ENCODE peak calls at places on chromosome 6, in ten cellular contexts. T, J, S, X, G, K, U, A, R and E are unnamed samples.

GRCh38 chr6:46032112-46032998 is 16.7 kb upstream of the CLIC5 start:
- DNase-seq in T (no peak), J (no peak), S (no peak), X (no peak), G (no peak), K (no peak), U (no peak), A (no peak), R (no peak), E (no peak)

GRCh38 chr6:112665815-112666214 is 318.7 kb downstream of the RFPL4B start:
- DNase-seq in T (peak), J (peak), S (no peak), X (peak), G (no peak), K (no peak), U (no peak), A (no peak), R (no peak), E (no peak)

GRCh38 chr6:13015379-13015681 is 298.8 kb downstream of the PHACTR1 start:
- DNase-seq in T (no peak), J (no peak), S (no peak), X (no peak), G (no peak), K (no peak), U (no peak), A (no peak), R (no peak), E (no peak)

GRCh38 chr6:38640216-38640909 is 634 bp upstream of the BTBD9 start:
- DNase-seq in T (no peak), J (no peak), S (no peak), X (no peak), G (no peak), K (no peak), U (peak), A (peak), R (no peak), E (no peak)

GRCh38 chr6:141877275-141877983 is 255.3 kb upstream of the GJE1 start:
- DNase-seq in T (no peak), J (no peak), S (no peak), X (no peak), G (no peak), K (no peak), U (no peak), A (no peak), R (no peak), E (no peak)

GRCh38 chr6:12719017-12719416 is 2.5 kb downstream of the PHACTR1 start:
- DNase-seq in T (no peak), J (no peak), S (no peak), X (no peak), G (no peak), K (no peak), U (no peak), A (no peak), R (no peak), E (no peak)

GRCh38 chr6:17621003-17621402 is 20.9 kb downstream of the FAM8A1 start:
- DNase-seq in T (no peak), J (peak), S (no peak), X (no peak), G (no peak), K (no peak), U (no peak), A (no peak), R (peak), E (no peak)

GRCh38 chr6:126764696-126765095 is 353.8 kb upstream of the RSPO3 start:
- DNase-seq in T (no peak), J (no peak), S (no peak), X (no peak), G (no peak), K (peak), U (no peak), A (no peak), R (no peak), E (no peak)

GRCh38 chr6:4599924-4600323 is 176.3 kb upstream of the CDYL start:
- DNase-seq in T (peak), J (peak), S (no peak), X (peak), G (no peak), K (no peak), U (no peak), A (no peak), R (no peak), E (no peak)

DNA sequence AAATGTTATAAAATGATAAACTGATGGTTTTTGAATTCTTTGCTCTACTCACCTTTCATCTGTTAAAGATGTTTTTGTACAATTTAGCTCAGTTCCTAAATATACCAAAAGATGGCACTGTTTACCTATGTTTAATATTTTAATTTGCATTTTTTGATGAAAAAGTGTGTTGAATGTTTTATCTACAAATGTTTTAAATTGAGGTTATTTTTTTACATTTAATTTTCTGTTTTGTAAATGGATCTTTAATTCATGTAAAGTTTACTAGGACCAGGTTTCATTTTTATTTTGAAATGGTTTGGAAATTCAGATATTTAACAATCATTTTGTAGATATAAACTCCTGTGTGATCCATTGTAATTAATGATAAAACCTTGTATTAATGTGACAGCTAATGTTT is 30.0 kb downstream of the CDKAL1 start:
- DNase-seq in T (peak), J (no peak), S (no peak), X (peak), G (no peak), K (no peak), U (no peak), A (no peak), R (peak), E (no peak)
- TF ChIP-seq CTCF in T (peak), J (no peak), S (no peak), X (peak), G (peak), K (peak), U (peak), A (peak), R (peak), E (peak)

GRCh38 chr6:33766921-33767700 is 20.4 kb upstream of the IP6K3 start:
- DNase-seq in T (no peak), J (no peak), S (no peak), X (no peak), G (no peak), K (no peak), U (no peak), A (no peak), R (no peak), E (no peak)
- TF ChIP-seq CTCF in T (no peak), J (no peak), S (no peak), X (no peak), G (no peak), K (no peak), U (no peak), A (no peak), R (no peak), E (no peak)

GRCh38 chr6:80425089-80425823 is 318.8 kb downstream of the BCKDHB start:
- DNase-seq in T (peak), J (peak), S (peak), X (peak), G (no peak), K (no peak), U (no peak), A (no peak), R (no peak), E (no peak)
- TF ChIP-seq CTCF in T (no peak), J (no peak), S (no peak), X (peak), G (no peak), K (no peak), U (no peak), A (no peak), R (no peak), E (no peak)

GRCh38 chr6:108169801-108170606 is 4.2 kb downstream of the NR2E1 start:
- DNase-seq in T (no peak), J (no peak), S (no peak), X (no peak), G (no peak), K (no peak), U (no peak), A (no peak), R (no peak), E (no peak)

GRCh38 chr6:108168026-108168463 is 2.2 kb downstream of the NR2E1 start:
- DNase-seq in T (no peak), J (no peak), S (no peak), X (no peak), G (no peak), K (no peak), U (no peak), A (peak), R (no peak), E (no peak)

GRCh38 chr6:108168980-108169800 is 3.4 kb downstream of the NR2E1 start:
- DNase-seq in T (no peak), J (no peak), S (no peak), X (no peak), G (no peak), K (no peak), U (no peak), A (no peak), R (no peak), E (no peak)

GRCh38 chr6:108167449-108167903 is 1.7 kb downstream of the NR2E1 start:
- DNase-seq in T (no peak), J (no peak), S (no peak), X (no peak), G (no peak), K (no peak), U (no peak), A (no peak), R (no peak), E (no peak)

GRCh38 chr6:108168501-108168979 is 2.7 kb downstream of the NR2E1 start:
- DNase-seq in T (peak), J (peak), S (no peak), X (peak), G (no peak), K (no peak), U (no peak), A (peak), R (no peak), E (no peak)
- TF ChIP-seq CTCF in T (peak), J (no peak), S (peak), X (peak), G (peak), K (no peak), U (no peak), A (no peak), R (no peak), E (no peak)

GRCh38 chr6:127854009-127854408 is 46.8 kb downstream of the THEMIS start:
- DNase-seq in T (peak), J (no peak), S (no peak), X (no peak), G (no peak), K (no peak), U (no peak), A (no peak), R (no peak), E (no peak)
- TF ChIP-seq CTCF in T (no peak), J (no peak), S (no peak), X (no peak), G (no peak), K (no peak), U (no peak), A (no peak), R (no peak), E (no peak)

GRCh38 chr6:144809969-144810368 is 524.8 kb downstream of the UTRN start:
- DNase-seq in T (no peak), J (no peak), S (no peak), X (no peak), G (no peak), K (no peak), U (no peak), A (no peak), R (no peak), E (no peak)

GRCh38 chr6:144805049-144805448 is 519.9 kb downstream of the UTRN start:
- DNase-seq in T (no peak), J (no peak), S (no peak), X (no peak), G (no peak), K (no peak), U (no peak), A (no peak), R (no peak), E (no peak)

GRCh38 chr6:144806222-144806621 is 521.1 kb downstream of the UTRN start:
- DNase-seq in T (no peak), J (no peak), S (no peak), X (no peak), G (no peak), K (no peak), U (no peak), A (no peak), R (no peak), E (no peak)

GRCh38 chr6:144811140-144811539 is 526.0 kb downstream of the UTRN start:
- DNase-seq in T (peak), J (peak), S (no peak), X (no peak), G (no peak), K (no peak), U (no peak), A (no peak), R (no peak), E (no peak)

DNA sequence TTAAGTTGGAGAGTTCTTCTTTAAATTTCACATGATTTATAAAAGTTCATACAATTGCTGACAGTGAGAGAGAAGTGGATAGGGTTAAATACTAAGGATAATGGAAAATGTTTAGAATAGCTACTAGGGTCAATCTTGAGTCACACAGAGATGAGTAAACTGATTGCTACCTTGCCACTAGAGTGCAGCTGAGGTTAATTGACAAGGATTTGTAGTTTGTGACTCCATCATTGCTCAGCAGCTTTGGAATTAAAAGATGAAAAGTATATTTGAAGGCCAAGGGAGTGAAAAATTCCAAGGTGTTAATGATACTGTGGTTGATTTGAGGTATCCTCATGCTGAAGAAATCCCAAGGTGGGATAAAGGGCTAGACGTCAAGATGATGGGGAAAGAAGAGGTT is 524.0 kb downstream of the UTRN start:
- DNase-seq in T (peak), J (peak), S (no peak), X (no peak), G (no peak), K (no peak), U (no peak), A (no peak), R (no peak), E (no peak)
- TF ChIP-seq CTCF in T (no peak), J (no peak), S (no peak), X (no peak), G (no peak), K (no peak), U (no peak), A (no peak), R (no peak), E (no peak)